ENCODE peak calls at places on chromosome 3, in seven cellular contexts. D is upper lobe of right lung, X is endothelial cell, G is cardiac fibroblast, E is mammary epithelial cell, U is neural crest cell, P is esophagus muscularis mucosa. C is an unnamed sample.

GRCh38 chr3:87167634-87168456 is 59.3 kb upstream of the CHMP2B start:
- DNase-seq in D (no peak), X (peak; percentile 41), G (peak; percentile 80), E (peak; percentile 39), U (peak; percentile 35), P (no peak), C (no peak)

GRCh38 chr3:36695113-36695768 is 69.1 kb downstream of the DCLK3 start:
- DNase-seq in D (no peak), X (no peak), G (no peak), E (no peak), U (no peak), P (peak; percentile 86), C (no peak)

GRCh38 chr3:49500408-49501257 is 30.6 kb downstream of the DAG1 start:
- DNase-seq in D (no peak), X (no peak), G (peak; percentile 98), E (peak; percentile 95), U (no peak), P (no peak), C (peak; percentile 85)

GRCh38 chr3:50122071-50122470 is 33.1 kb upstream of the SEMA3F start:
- DNase-seq in D (no peak), X (no peak), G (peak; percentile 23), E (no peak), U (no peak), P (no peak), C (no peak)

GRCh38 chr3:177306252-177306651 is 109.0 kb upstream of the TBL1XR1 start:
- DNase-seq in D (no peak), X (no peak), G (peak; percentile 94), E (peak; percentile 82), U (no peak), P (no peak), C (no peak)

GRCh38 chr3:149908558-149908957 is 62.1 kb downstream of the PFN2 start:
- DNase-seq in D (no peak), X (no peak), G (no peak), E (no peak), U (no peak), P (no peak), C (no peak)

GRCh38 chr3:184171562-184171961 is 3.1 kb upstream of the AP2M1 start:
- DNase-seq in D (no peak), X (no peak), G (peak; percentile 67), E (no peak), U (no peak), P (no peak), C (no peak)

GRCh38 chr3:121072128-121072527 is 164.1 kb downstream of the STXBP5L start:
- DNase-seq in D (no peak), X (no peak), G (peak; percentile 47), E (no peak), U (no peak), P (no peak), C (no peak)

GRCh38 chr3:124202754-124203153 is 210.8 kb upstream of the ROPN1 start:
- DNase-seq in D (no peak), X (no peak), G (no peak), E (no peak), U (no peak), P (no peak), C (no peak)

GRCh38 chr3:136891934-136892855 is 30.2 kb downstream of the NCK1 start:
- DNase-seq in D (no peak), X (no peak), G (no peak), E (peak; percentile 9), U (no peak), P (no peak), C (no peak)

GRCh38 chr3:124934577-124934976 is at the start of gene MUC13:
- DNase-seq in D (no peak), X (no peak), G (no peak), E (no peak), U (no peak), P (no peak), C (no peak)

GRCh38 chr3:196650740-196651311 is 11.3 kb downstream of the NRROS start:
- DNase-seq in D (peak; percentile 73), X (no peak), G (peak; percentile 97), E (peak; percentile 92), U (no peak), P (no peak), C (no peak)

GRCh38 chr3:53073553-53074365 is 27.9 kb upstream of the SFMBT1 start:
- DNase-seq in D (peak; percentile 44), X (no peak), G (no peak), E (no peak), U (no peak), P (no peak), C (no peak)

GRCh38 chr3:100875239-100875638 is 118.0 kb downstream of the ABI3BP start:
- DNase-seq in D (no peak), X (no peak), G (peak; percentile 67), E (peak; percentile 74), U (no peak), P (no peak), C (no peak)

GRCh38 chr3:158743664-158744566 is 11.7 kb upstream of the RARRES1 start:
- DNase-seq in D (no peak), X (no peak), G (no peak), E (peak; percentile 22), U (no peak), P (no peak), C (peak; percentile 29)

GRCh38 chr3:139728414-139728813 is 50.6 kb upstream of the NMNAT3 start:
- DNase-seq in D (no peak), X (no peak), G (no peak), E (no peak), U (no peak), P (peak; percentile 42), C (no peak)

GRCh38 chr3:173399001-173399400 is 1.5 kb downstream of the NLGN1 start:
- DNase-seq in D (no peak), X (no peak), G (no peak), E (no peak), U (no peak), P (no peak), C (no peak)

GRCh38 chr3:173396191-173397041 is 1.1 kb upstream of the NLGN1 start:
- DNase-seq in D (no peak), X (peak; percentile 6), G (peak; percentile 11), E (no peak), U (peak; percentile 3), P (no peak), C (no peak)

GRCh38 chr3:173398111-173398479 is 551 bp downstream of the NLGN1 start:
- DNase-seq in D (no peak), X (no peak), G (peak; percentile 76), E (no peak), U (no peak), P (no peak), C (no peak)

GRCh38 chr3:173395412-173396181 is 1.9 kb upstream of the NLGN1 start:
- DNase-seq in D (peak; percentile 93), X (peak; percentile 82), G (peak; percentile 73), E (peak; percentile 53), U (peak; percentile 73), P (peak; percentile 95), C (peak; percentile 95)

DNA sequence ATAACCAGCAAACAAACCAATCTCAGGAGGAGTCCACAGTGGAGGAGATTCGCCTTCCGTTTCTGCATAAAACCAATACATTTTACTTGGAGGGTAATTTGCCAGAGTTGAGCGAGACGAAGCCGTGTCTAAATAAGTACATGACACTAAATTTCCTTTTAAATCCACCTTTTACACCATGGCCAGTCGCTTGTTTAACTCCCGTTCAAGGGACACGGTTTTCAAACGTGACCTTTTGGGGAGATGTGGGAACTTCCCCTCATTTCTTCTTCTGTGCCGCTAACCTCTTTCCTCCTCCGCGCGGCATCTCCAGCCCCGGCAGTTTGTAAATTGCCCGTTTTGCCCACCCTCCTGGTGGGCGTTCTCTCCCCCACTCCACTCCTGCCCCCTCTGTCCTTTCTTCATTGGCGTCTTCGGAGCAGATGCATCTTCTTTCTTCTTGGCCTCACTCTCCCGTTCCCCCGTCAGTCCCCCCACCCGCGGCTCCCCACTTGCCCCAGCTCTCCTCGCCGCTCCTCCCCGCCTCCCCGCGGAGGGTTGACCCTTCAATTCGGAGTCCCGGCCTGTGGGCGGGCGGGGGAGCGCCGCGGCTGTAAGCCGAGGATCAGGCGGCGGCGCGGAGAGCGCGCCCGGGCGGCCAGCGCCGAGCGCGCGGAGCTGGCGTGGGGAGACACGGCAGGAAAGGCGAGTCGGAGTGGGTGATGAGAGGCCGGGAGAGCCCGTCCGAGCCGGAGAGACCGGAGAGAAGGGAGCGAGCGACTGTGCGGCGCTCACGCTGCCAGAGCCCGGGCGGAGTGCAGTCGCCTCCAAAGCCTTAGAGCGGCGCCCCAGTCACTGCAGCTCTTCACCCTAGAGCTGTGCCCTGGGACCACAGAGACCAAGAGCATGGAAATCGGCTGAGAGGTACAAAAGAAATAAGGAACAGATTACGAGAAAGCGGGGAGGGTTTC is at the start of gene NLGN1:
- DNase-seq in D (peak; percentile 83), X (peak; percentile 71), G (peak; percentile 65), E (peak; percentile 1), U (peak; percentile 63), P (no peak), C (peak; percentile 87)
- TF ChIP-seq CTCF in D (peak; percentile 35), X (no peak), G (peak; percentile 32), E (no peak), U (peak; percentile 43), P (no peak), C (no peak)

DNA sequence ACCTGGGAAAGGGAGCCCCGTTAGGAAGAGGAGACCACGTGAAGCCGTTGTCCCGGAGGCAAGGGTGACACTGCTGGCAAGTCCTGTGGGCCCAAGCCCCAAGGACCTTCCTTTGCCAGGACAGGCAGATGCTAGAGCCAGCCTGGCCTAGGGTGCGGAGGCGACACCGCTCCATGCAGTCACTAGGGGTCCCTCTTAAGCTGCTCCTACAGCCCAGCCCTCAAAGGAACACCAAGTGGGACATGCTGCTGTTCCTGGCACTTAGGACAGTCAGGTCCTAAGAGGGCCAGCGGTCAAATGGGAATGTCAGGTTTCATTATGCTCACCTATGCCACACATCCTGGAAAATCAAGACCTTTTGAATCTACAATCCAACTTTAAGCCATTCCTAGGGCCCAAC is 59.7 kb downstream of the RPN1 start:
- DNase-seq in D (no peak), X (no peak), G (no peak), E (no peak), U (no peak), P (no peak), C (no peak)
- TF ChIP-seq CTCF in D (no peak), X (no peak), G (peak; percentile 9), E (no peak), U (no peak), P (no peak), C (no peak)

GRCh38 chr3:107429330-107430181 is 52.3 kb downstream of the CCDC54 start:
- DNase-seq in D (peak; percentile 83), X (peak; percentile 87), G (peak; percentile 91), E (peak; percentile 75), U (peak; percentile 74), P (no peak), C (peak; percentile 88)
- TF ChIP-seq CTCF in D (peak; percentile 82), X (peak; percentile 96), G (peak; percentile 92), E (peak; percentile 91), U (peak; percentile 90), P (peak; percentile 88), C (peak; percentile 69)

GRCh38 chr3:105827101-105827634 is 41.6 kb downstream of the CBLB start:
- DNase-seq in D (no peak), X (no peak), G (peak; percentile 91), E (no peak), U (no peak), P (no peak), C (no peak)

GRCh38 chr3:105828703-105829102 is 40.1 kb downstream of the CBLB start:
- DNase-seq in D (no peak), X (no peak), G (peak; percentile 51), E (no peak), U (no peak), P (no peak), C (no peak)

GRCh38 chr3:105829229-105829628 is 39.6 kb downstream of the CBLB start:
- DNase-seq in D (no peak), X (no peak), G (peak; percentile 49), E (no peak), U (no peak), P (no peak), C (no peak)

GRCh38 chr3:105829879-105830622 is 38.8 kb downstream of the CBLB start:
- DNase-seq in D (no peak), X (no peak), G (peak; percentile 82), E (peak; percentile 53), U (no peak), P (no peak), C (no peak)

GRCh38 chr3:105827959-105828358 is 40.9 kb downstream of the CBLB start:
- DNase-seq in D (no peak), X (peak; percentile 22), G (peak; percentile 95), E (peak; percentile 77), U (no peak), P (no peak), C (no peak)
- TF ChIP-seq CTCF in D (no peak), X (no peak), G (peak; percentile 71), E (peak; percentile 55), U (peak; percentile 31), P (no peak), C (no peak)

C was measured in coronary artery.